ENCODE peak calls at places on chromosome 17, in six cellular contexts. One of them, this sample, is unnamed.

GRCh38 chr17:69466451-69466850 is 52.0 kb downstream of the MAP2K6 start:
- DNase-seq in uterus: no peak
- DNase-seq in tibial nerve: no peak
- DNase-seq in adrenal gland: no peak
- DNase-seq in endothelial cell of umbilical vein: no peak
- DNase-seq in heart left ventricle: no peak
- DNase-seq in this sample: no peak

GRCh38 chr17:67137860-67138259 is 93.5 kb downstream of the CACNG1 start:
- DNase-seq in endothelial cell of umbilical vein: no peak
- DNase-seq in adrenal gland: no peak
- DNase-seq in heart left ventricle: no peak
- DNase-seq in tibial nerve: no peak
- DNase-seq in uterus: no peak
- DNase-seq in this sample: no peak

GRCh38 chr17:36926226-36926625 is 11.0 kb upstream of the LHX1 start:
- DNase-seq in tibial nerve: no peak
- DNase-seq in heart left ventricle: no peak
- DNase-seq in uterus: no peak
- DNase-seq in endothelial cell of umbilical vein: no peak
- DNase-seq in adrenal gland: no peak
- DNase-seq in this sample: no peak

GRCh38 chr17:10798332-10798749 is 5.6 kb downstream of the TMEM238L start:
- DNase-seq in adrenal gland: no peak
- DNase-seq in heart left ventricle: no peak
- DNase-seq in tibial nerve: no peak
- DNase-seq in endothelial cell of umbilical vein: no peak
- DNase-seq in uterus: no peak
- DNase-seq in this sample: no peak

GRCh38 chr17:73338566-73339247 is 26.9 kb upstream of the CDC42EP4 start:
- DNase-seq in heart left ventricle: no peak
- DNase-seq in endothelial cell of umbilical vein: no peak
- DNase-seq in uterus: no peak
- DNase-seq in adrenal gland: no peak
- DNase-seq in tibial nerve: no peak
- DNase-seq in this sample: no peak

GRCh38 chr17:332558-333322 is 19.9 kb downstream of the RPH3AL start:
- DNase-seq in endothelial cell of umbilical vein: no peak
- DNase-seq in adrenal gland: no peak
- DNase-seq in tibial nerve: no peak
- DNase-seq in heart left ventricle: peak; percentile 67
- DNase-seq in uterus: no peak
- DNase-seq in this sample: no peak

GRCh38 chr17:42675984-42676423 is 790 bp downstream of the PLEKHH3 start:
- DNase-seq in adrenal gland: no peak
- DNase-seq in endothelial cell of umbilical vein: peak; percentile 45
- DNase-seq in tibial nerve: no peak
- DNase-seq in heart left ventricle: peak; percentile 60
- DNase-seq in uterus: peak; percentile 69
- DNase-seq in this sample: peak; percentile 62

GRCh38 chr17:27490391-27490790 is 34.1 kb downstream of the KSR1 start:
- DNase-seq in heart left ventricle: no peak
- DNase-seq in adrenal gland: no peak
- DNase-seq in tibial nerve: no peak
- DNase-seq in endothelial cell of umbilical vein: no peak
- DNase-seq in uterus: no peak
- DNase-seq in this sample: no peak

GRCh38 chr17:65154770-65155589 is 17.8 kb downstream of the RGS9 start:
- DNase-seq in adrenal gland: no peak
- DNase-seq in heart left ventricle: no peak
- DNase-seq in tibial nerve: no peak
- DNase-seq in endothelial cell of umbilical vein: peak; percentile 35
- DNase-seq in uterus: no peak
- DNase-seq in this sample: no peak

GRCh38 chr17:12613566-12613965 is 52.1 kb upstream of the MYOCD start:
- DNase-seq in adrenal gland: no peak
- DNase-seq in heart left ventricle: no peak
- DNase-seq in uterus: no peak
- DNase-seq in tibial nerve: no peak
- DNase-seq in endothelial cell of umbilical vein: no peak
- DNase-seq in this sample: no peak

GRCh38 chr17:63946440-63947363 is 14.6 kb upstream of the CD79B start:
- DNase-seq in adrenal gland: peak; percentile 54
- DNase-seq in tibial nerve: no peak
- DNase-seq in uterus: no peak
- DNase-seq in endothelial cell of umbilical vein: peak; percentile 23
- DNase-seq in heart left ventricle: peak; percentile 42
- DNase-seq in this sample: peak; percentile 43

GRCh38 chr17:70901870-70902269 is 732.5 kb downstream of the KCNJ2 start:
- DNase-seq in tibial nerve: no peak
- DNase-seq in uterus: no peak
- DNase-seq in endothelial cell of umbilical vein: no peak
- DNase-seq in adrenal gland: no peak
- DNase-seq in heart left ventricle: no peak
- DNase-seq in this sample: no peak

DNA sequence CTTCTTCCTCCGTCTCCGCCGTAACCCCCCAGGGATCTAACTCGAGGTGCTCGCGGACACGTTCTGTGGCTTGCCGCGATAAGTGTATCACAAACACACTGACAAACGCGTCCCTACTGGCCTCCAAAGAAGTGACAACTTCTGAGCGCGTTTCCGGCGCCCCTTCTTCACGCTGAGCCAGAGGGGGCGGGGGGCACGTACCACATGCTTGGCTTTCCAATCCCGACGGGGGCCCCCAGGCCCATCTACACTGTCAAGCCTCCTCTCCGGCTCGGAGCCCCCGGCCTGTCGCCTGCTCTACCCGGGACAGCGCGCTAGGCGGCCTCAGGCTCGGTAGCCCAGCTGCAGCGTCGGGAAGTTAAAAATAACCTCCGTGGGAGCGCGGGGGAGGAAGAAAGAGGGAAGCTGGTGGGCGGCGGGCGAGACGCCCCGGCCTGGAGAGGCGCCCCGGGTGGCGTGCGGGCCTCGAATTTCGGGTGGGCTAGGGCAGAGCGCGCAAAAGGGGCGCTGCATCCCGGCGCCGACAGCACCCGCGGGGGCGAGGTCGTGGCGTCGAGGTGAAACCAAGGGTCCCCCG is 676 bp upstream of the SPHK1 start:
- DNase-seq in uterus: peak; percentile 42
- DNase-seq in tibial nerve: peak; percentile 20
- DNase-seq in endothelial cell of umbilical vein: peak; percentile 68
- DNase-seq in adrenal gland: peak; percentile 39
- DNase-seq in heart left ventricle: peak; percentile 71
- DNase-seq in this sample: peak; percentile 84
- TF ChIP-seq POLR2A in uterus: no peak
- TF ChIP-seq POLR2A in tibial nerve: no peak
- TF ChIP-seq POLR2A in endothelial cell of umbilical vein: no peak
- TF ChIP-seq POLR2A in adrenal gland: no peak
- TF ChIP-seq POLR2A in heart left ventricle: no peak
- TF ChIP-seq POLR2A in this sample: no peak

DNA sequence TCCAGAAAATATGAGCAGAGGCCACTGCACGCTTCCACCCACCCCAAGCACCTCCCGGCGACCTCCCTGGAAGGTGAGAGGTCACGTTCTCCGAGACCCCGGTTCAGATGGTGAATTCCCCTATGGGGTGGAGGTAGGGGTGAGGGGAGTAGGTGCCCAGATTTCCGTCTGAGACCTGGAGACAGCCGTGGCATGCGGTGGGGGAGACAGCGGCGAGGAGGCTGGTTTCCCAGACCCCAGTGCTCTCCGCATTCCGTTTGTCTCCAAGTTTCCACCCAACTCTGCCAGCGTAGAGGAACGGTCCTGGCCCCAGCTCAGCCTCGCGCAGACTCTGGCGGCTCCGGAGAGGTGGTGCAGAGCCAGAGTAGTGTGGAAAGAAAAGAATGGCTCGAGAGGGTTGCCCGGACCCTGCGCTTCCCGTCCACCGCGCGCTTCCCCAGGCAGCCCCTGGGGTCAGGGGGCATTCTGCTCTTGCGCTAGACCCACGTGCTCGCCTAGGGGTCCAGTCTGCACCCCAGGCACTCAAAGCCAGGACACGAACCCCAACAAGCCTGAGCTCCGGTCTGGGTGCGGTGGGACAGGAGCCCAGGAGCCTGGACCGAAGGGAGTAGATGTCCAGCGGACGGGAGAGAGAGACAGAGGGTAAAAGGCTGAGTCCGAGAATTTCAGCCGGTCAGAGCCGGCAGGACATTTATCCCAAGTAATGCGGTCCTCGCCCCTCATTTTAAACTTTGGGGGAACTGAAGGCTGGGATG is 3.9 kb downstream of the PMP22 start:
- DNase-seq in adrenal gland: peak; percentile 58
- DNase-seq in endothelial cell of umbilical vein: peak; percentile 70
- DNase-seq in heart left ventricle: peak; percentile 74
- DNase-seq in tibial nerve: no peak
- DNase-seq in uterus: peak; percentile 60
- DNase-seq in this sample: peak; percentile 53
- TF ChIP-seq POLR2A in adrenal gland: no peak
- TF ChIP-seq POLR2A in endothelial cell of umbilical vein: no peak
- TF ChIP-seq POLR2A in heart left ventricle: no peak
- TF ChIP-seq POLR2A in tibial nerve: peak; percentile 5
- TF ChIP-seq POLR2A in uterus: no peak
- TF ChIP-seq POLR2A in this sample: peak; percentile 38

DNA sequence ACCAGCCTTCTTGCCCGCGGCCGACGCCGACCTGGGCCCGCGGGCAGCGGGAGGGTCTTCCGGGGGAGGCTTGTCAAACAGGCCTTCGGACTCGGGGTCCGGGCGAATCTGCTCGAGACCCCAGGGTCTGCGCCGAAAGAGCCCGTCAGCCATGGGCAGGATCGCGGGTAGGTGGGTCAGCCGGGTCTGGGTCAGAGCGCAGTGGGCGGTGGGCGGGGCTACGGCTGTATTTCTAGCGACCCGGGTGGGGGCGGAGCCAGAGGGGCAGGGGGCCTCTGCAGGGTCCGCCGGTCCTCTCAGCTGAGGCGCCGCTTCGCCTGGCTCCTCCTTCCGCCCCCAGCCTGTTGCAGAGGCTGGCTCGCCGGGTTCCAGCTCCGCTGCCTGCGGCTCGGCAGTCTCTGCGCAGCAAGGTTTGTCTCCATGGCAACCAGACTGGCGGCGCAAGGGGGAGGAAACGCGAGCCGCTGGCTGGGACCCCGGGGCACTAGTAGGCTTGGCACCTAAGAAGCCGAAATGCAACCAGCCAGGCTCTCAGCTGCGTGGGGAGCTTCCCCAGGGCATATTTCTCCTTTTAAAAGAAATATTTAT is 14.5 kb downstream of the MIS12 start:
- DNase-seq in tibial nerve: peak; percentile 21
- DNase-seq in adrenal gland: peak; percentile 75
- DNase-seq in heart left ventricle: peak; percentile 80
- DNase-seq in uterus: peak; percentile 91
- DNase-seq in endothelial cell of umbilical vein: peak; percentile 85
- DNase-seq in this sample: peak; percentile 14
- TF ChIP-seq POLR2A in tibial nerve: no peak
- TF ChIP-seq POLR2A in adrenal gland: peak; percentile 50
- TF ChIP-seq POLR2A in heart left ventricle: no peak
- TF ChIP-seq POLR2A in uterus: peak; percentile 65
- TF ChIP-seq POLR2A in endothelial cell of umbilical vein: peak; percentile 23
- TF ChIP-seq POLR2A in this sample: no peak

GRCh38 chr17:17280613-17281549 is at the start of gene COPS3:
- DNase-seq in uterus: peak; percentile 98
- DNase-seq in adrenal gland: peak; percentile 98
- DNase-seq in endothelial cell of umbilical vein: peak; percentile 98
- DNase-seq in tibial nerve: peak; percentile 96
- DNase-seq in heart left ventricle: peak; percentile 99
- DNase-seq in this sample: peak; percentile 99
- TF ChIP-seq POLR2A in uterus: peak; percentile 78
- TF ChIP-seq POLR2A in adrenal gland: peak; percentile 71
- TF ChIP-seq POLR2A in endothelial cell of umbilical vein: peak; percentile 76
- TF ChIP-seq POLR2A in tibial nerve: no peak
- TF ChIP-seq POLR2A in heart left ventricle: peak; percentile 64
- TF ChIP-seq POLR2A in this sample: peak; percentile 91

GRCh38 chr17:80773243-80773991 is 218.2 kb upstream of the CHMP6 start:
- DNase-seq in endothelial cell of umbilical vein: no peak
- DNase-seq in uterus: no peak
- DNase-seq in heart left ventricle: peak; percentile 81
- DNase-seq in adrenal gland: no peak
- DNase-seq in tibial nerve: no peak
- DNase-seq in this sample: no peak
- TF ChIP-seq POLR2A in endothelial cell of umbilical vein: no peak
- TF ChIP-seq POLR2A in uterus: no peak
- TF ChIP-seq POLR2A in heart left ventricle: no peak
- TF ChIP-seq POLR2A in adrenal gland: peak; percentile 42
- TF ChIP-seq POLR2A in tibial nerve: no peak
- TF ChIP-seq POLR2A in this sample: no peak

DNA sequence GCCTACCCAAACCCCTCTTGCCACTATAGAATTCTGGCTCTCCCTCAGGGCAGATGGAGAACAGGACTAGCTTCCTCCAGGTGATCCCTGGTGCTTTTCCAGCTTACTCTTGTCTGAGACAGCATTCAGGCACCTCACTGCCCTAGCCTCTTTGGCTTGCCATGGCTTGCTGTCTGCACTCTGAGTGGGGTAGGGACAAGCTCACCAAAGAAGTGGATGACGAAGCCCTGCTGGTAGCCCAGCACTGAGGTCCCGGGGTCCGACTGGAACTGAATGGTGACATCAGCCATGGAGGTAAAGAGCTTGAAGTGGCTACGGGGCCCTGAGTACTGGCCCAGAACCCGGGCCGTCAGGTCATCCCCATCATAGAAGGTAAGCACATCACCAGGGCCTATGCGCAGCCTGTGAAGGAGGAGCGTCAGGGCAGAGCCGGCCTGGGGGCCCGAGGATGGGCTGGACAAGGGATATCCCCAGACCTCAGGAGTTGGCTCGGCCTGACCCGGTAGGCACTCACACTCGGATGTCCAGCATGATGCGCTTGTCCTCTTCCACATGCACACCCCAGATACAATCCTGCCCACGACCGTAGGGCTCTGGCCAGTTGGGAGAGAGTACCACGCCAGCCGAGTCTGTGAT is 7.6 kb upstream of the PHF12 start:
- DNase-seq in uterus: no peak
- DNase-seq in tibial nerve: no peak
- DNase-seq in heart left ventricle: no peak
- DNase-seq in endothelial cell of umbilical vein: no peak
- DNase-seq in adrenal gland: no peak
- DNase-seq in this sample: no peak
- TF ChIP-seq POLR2A in uterus: no peak
- TF ChIP-seq POLR2A in tibial nerve: no peak
- TF ChIP-seq POLR2A in heart left ventricle: no peak
- TF ChIP-seq POLR2A in endothelial cell of umbilical vein: no peak
- TF ChIP-seq POLR2A in adrenal gland: no peak
- TF ChIP-seq POLR2A in this sample: no peak

DNA sequence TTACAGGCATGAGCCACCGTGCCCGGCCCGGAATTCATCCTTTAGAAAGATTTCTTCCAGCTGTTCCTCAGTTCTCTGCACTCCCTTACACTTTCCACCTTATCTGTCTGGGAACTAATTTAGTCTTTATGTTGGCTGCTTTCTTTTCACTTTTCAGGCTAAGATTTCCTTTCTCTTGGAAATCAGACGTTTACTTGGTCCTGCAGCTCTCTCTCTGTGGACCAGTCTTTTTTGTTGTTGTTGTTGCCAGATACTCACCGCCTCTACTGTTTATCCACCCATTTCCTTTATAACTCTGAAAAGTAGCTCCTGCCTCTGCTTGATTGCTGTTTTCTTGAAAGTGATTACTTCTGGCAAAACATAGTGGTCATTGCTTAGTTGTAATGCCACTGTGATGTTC is 6.1 kb downstream of the NF1 start:
- DNase-seq in uterus: no peak
- DNase-seq in endothelial cell of umbilical vein: no peak
- DNase-seq in adrenal gland: no peak
- DNase-seq in tibial nerve: no peak
- DNase-seq in heart left ventricle: no peak
- DNase-seq in this sample: no peak
- TF ChIP-seq POLR2A in uterus: no peak
- TF ChIP-seq POLR2A in endothelial cell of umbilical vein: no peak
- TF ChIP-seq POLR2A in adrenal gland: no peak
- TF ChIP-seq POLR2A in tibial nerve: no peak
- TF ChIP-seq POLR2A in heart left ventricle: no peak
- TF ChIP-seq POLR2A in this sample: no peak

This sample was measured in erythroblast.